ENCODE peak calls at places on chromosomes 7 and 10, in ten cellular contexts. One of them, this sample, is unnamed.

GRCh38 chr7:139994356-139994755 is 68.4 kb downstream of the PARP12 start:
- DNase-seq in K562: no peak
- DNase-seq in stomach: no peak
- DNase-seq in SK-N-SH: no peak
- DNase-seq in prostate gland: no peak
- DNase-seq in Peyer's patch: no peak
- DNase-seq in hepatocyte: no peak
- DNase-seq in thoracic aorta: no peak
- DNase-seq in mammary epithelial cell: no peak
- DNase-seq in endodermal cell: no peak
- DNase-seq in this sample: no peak

GRCh38 chr7:92634125-92634710 is 44.0 kb upstream of the FAM133B start:
- DNase-seq in K562: no peak
- DNase-seq in stomach: no peak
- DNase-seq in SK-N-SH: no peak
- DNase-seq in prostate gland: no peak
- DNase-seq in Peyer's patch: no peak
- DNase-seq in hepatocyte: no peak
- DNase-seq in thoracic aorta: no peak
- DNase-seq in mammary epithelial cell: no peak
- DNase-seq in endodermal cell: no peak
- DNase-seq in this sample: no peak

GRCh38 chr7:31134246-31135188 is 82.4 kb downstream of the ADCYAP1R1 start:
- DNase-seq in K562: peak; percentile 74
- DNase-seq in stomach: peak; percentile 74
- DNase-seq in SK-N-SH: peak; percentile 86
- DNase-seq in prostate gland: peak; percentile 64
- DNase-seq in Peyer's patch: peak; percentile 78
- DNase-seq in hepatocyte: peak; percentile 91
- DNase-seq in thoracic aorta: peak; percentile 20
- DNase-seq in mammary epithelial cell: peak; percentile 52
- DNase-seq in endodermal cell: peak; percentile 95
- DNase-seq in this sample: peak; percentile 61

GRCh38 chr10:58919927-58920654 is 256.4 kb upstream of the PHYHIPL start:
- DNase-seq in K562: no peak
- DNase-seq in stomach: no peak
- DNase-seq in SK-N-SH: no peak
- DNase-seq in prostate gland: no peak
- DNase-seq in Peyer's patch: no peak
- DNase-seq in hepatocyte: no peak
- DNase-seq in thoracic aorta: no peak
- DNase-seq in mammary epithelial cell: peak; percentile 91
- DNase-seq in endodermal cell: no peak
- DNase-seq in this sample: no peak

GRCh38 chr10:129939416-129940275 is 24.4 kb downstream of the EBF3 start:
- DNase-seq in K562: no peak
- DNase-seq in stomach: peak; percentile 15
- DNase-seq in SK-N-SH: no peak
- DNase-seq in prostate gland: no peak
- DNase-seq in Peyer's patch: peak; percentile 34
- DNase-seq in hepatocyte: no peak
- DNase-seq in thoracic aorta: no peak
- DNase-seq in mammary epithelial cell: no peak
- DNase-seq in endodermal cell: no peak
- DNase-seq in this sample: no peak

GRCh38 chr7:135859548-135859947 is 110.9 kb upstream of the FAM180A start:
- DNase-seq in K562: no peak
- DNase-seq in stomach: no peak
- DNase-seq in SK-N-SH: no peak
- DNase-seq in prostate gland: no peak
- DNase-seq in Peyer's patch: no peak
- DNase-seq in hepatocyte: no peak
- DNase-seq in thoracic aorta: no peak
- DNase-seq in mammary epithelial cell: no peak
- DNase-seq in endodermal cell: no peak
- DNase-seq in this sample: no peak

GRCh38 chr7:111985802-111986201 is 220.4 kb downstream of the DOCK4 start:
- DNase-seq in K562: no peak
- DNase-seq in stomach: no peak
- DNase-seq in SK-N-SH: no peak
- DNase-seq in prostate gland: no peak
- DNase-seq in Peyer's patch: no peak
- DNase-seq in hepatocyte: no peak
- DNase-seq in thoracic aorta: no peak
- DNase-seq in mammary epithelial cell: peak; percentile 62
- DNase-seq in endodermal cell: no peak
- DNase-seq in this sample: no peak

GRCh38 chr7:41763626-41764025 is 60.7 kb upstream of the INHBA start:
- DNase-seq in K562: no peak
- DNase-seq in stomach: no peak
- DNase-seq in SK-N-SH: no peak
- DNase-seq in prostate gland: no peak
- DNase-seq in Peyer's patch: no peak
- DNase-seq in hepatocyte: no peak
- DNase-seq in thoracic aorta: no peak
- DNase-seq in mammary epithelial cell: no peak
- DNase-seq in endodermal cell: no peak
- DNase-seq in this sample: no peak

GRCh38 chr10:86747796-86748581 is 8.4 kb upstream of the BMPR1A start:
- DNase-seq in K562: no peak
- DNase-seq in stomach: no peak
- DNase-seq in SK-N-SH: no peak
- DNase-seq in prostate gland: no peak
- DNase-seq in Peyer's patch: no peak
- DNase-seq in hepatocyte: no peak
- DNase-seq in thoracic aorta: no peak
- DNase-seq in mammary epithelial cell: no peak
- DNase-seq in endodermal cell: no peak
- DNase-seq in this sample: no peak

GRCh38 chr7:27211084-27211446 is 11.2 kb upstream of the HOXA13 start:
- DNase-seq in K562: no peak
- DNase-seq in stomach: no peak
- DNase-seq in SK-N-SH: no peak
- DNase-seq in prostate gland: no peak
- DNase-seq in Peyer's patch: no peak
- DNase-seq in hepatocyte: no peak
- DNase-seq in thoracic aorta: no peak
- DNase-seq in mammary epithelial cell: no peak
- DNase-seq in endodermal cell: no peak
- DNase-seq in this sample: no peak
- H3K27me3 ChIP-seq in K562: peaks cover 39% of the 10 kb centered on the region
- H3K27me3 ChIP-seq in stomach: peaks cover 82% of the 10 kb centered on the region
- H3K27me3 ChIP-seq in SK-N-SH: peaks cover 97% of the 10 kb centered on the region
- H3K27me3 ChIP-seq in prostate gland: no peaks in the 10 kb centered on the region
- H3K27me3 ChIP-seq in Peyer's patch: no peaks in the 10 kb centered on the region
- H3K27me3 ChIP-seq in hepatocyte: peaks cover 80% of the 10 kb centered on the region
- H3K27me3 ChIP-seq in thoracic aorta: peaks cover 8% of the 10 kb centered on the region
- H3K27me3 ChIP-seq in mammary epithelial cell: peaks cover 15% of the 10 kb centered on the region
- H3K27me3 ChIP-seq in endodermal cell: peaks cover 100% of the 10 kb centered on the region
- H3K27me3 ChIP-seq in this sample: peaks cover 89% of the 10 kb centered on the region

GRCh38 chr7:27191081-27191715 is 6.2 kb upstream of the HOXA11 start:
- DNase-seq in K562: no peak
- DNase-seq in stomach: peak; percentile 10
- DNase-seq in SK-N-SH: no peak
- DNase-seq in prostate gland: peak; percentile 33
- DNase-seq in Peyer's patch: no peak
- DNase-seq in hepatocyte: no peak
- DNase-seq in thoracic aorta: no peak
- DNase-seq in mammary epithelial cell: no peak
- DNase-seq in endodermal cell: peak; percentile 60
- DNase-seq in this sample: peak; percentile 19
- H3K27ac ChIP-seq in K562: no peak overlapping the region
- H3K27ac ChIP-seq in stomach: no peak overlapping the region
- H3K27ac ChIP-seq in SK-N-SH: no peak overlapping the region
- H3K27ac ChIP-seq in prostate gland: peak overlapping the region; percentile 97
- H3K27ac ChIP-seq in Peyer's patch: no peak overlapping the region
- H3K27ac ChIP-seq in hepatocyte: peak overlapping the region; percentile 97
- H3K27ac ChIP-seq in thoracic aorta: no peak overlapping the region
- H3K27ac ChIP-seq in mammary epithelial cell: no peak overlapping the region
- H3K27ac ChIP-seq in endodermal cell: no peak overlapping the region
- H3K27ac ChIP-seq in this sample: peak overlapping the region; percentile 95

GRCh38 chr10:869171-869570 is 62.3 kb downstream of the LARP4B start:
- DNase-seq in K562: no peak
- DNase-seq in stomach: no peak
- DNase-seq in SK-N-SH: no peak
- DNase-seq in prostate gland: no peak
- DNase-seq in Peyer's patch: no peak
- DNase-seq in hepatocyte: no peak
- DNase-seq in thoracic aorta: no peak
- DNase-seq in mammary epithelial cell: no peak
- DNase-seq in endodermal cell: no peak
- DNase-seq in this sample: no peak
- H3K4me3 ChIP-seq in K562: no peak overlapping the region
- H3K4me3 ChIP-seq in stomach: no peak overlapping the region
- H3K4me3 ChIP-seq in SK-N-SH: no peak overlapping the region
- H3K4me3 ChIP-seq in prostate gland: no peak overlapping the region
- H3K4me3 ChIP-seq in Peyer's patch: no peak overlapping the region
- H3K4me3 ChIP-seq in hepatocyte: no peak overlapping the region
- H3K4me3 ChIP-seq in thoracic aorta: no peak overlapping the region
- H3K4me3 ChIP-seq in mammary epithelial cell: no peak overlapping the region
- H3K4me3 ChIP-seq in endodermal cell: no peak overlapping the region
- H3K4me3 ChIP-seq in this sample: no peak overlapping the region

DNA sequence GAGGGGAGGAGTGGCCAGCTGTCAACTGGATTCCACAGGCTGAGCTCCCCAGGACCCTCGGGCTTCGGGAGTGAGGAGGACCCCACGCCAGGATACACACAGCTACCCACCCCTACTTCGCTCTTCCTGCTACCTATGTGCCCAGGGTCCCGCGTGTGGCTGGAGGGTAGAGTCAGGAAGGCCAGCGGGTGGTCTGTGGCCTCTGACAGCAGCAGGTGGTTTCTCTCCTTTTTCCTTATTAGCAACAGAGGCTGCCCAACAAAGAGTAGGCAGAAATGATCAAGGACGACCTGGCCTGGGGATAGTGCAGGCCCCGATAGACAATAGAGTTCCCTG is 1.1 kb upstream of the KCNMA1 start:
- DNase-seq in K562: no peak
- DNase-seq in stomach: no peak
- DNase-seq in SK-N-SH: no peak
- DNase-seq in prostate gland: no peak
- DNase-seq in Peyer's patch: no peak
- DNase-seq in hepatocyte: no peak
- DNase-seq in thoracic aorta: no peak
- DNase-seq in mammary epithelial cell: no peak
- DNase-seq in endodermal cell: no peak
- DNase-seq in this sample: no peak
- H3K27me3 ChIP-seq in K562: peaks cover 21% of the 10 kb centered on the region
- H3K27me3 ChIP-seq in stomach: peaks cover 34% of the 10 kb centered on the region
- H3K27me3 ChIP-seq in SK-N-SH: no peaks in the 10 kb centered on the region
- H3K27me3 ChIP-seq in prostate gland: peaks cover 18% of the 10 kb centered on the region
- H3K27me3 ChIP-seq in Peyer's patch: no peaks in the 10 kb centered on the region
- H3K27me3 ChIP-seq in hepatocyte: peaks cover 57% of the 10 kb centered on the region
- H3K27me3 ChIP-seq in thoracic aorta: no peaks in the 10 kb centered on the region
- H3K27me3 ChIP-seq in mammary epithelial cell: no peaks in the 10 kb centered on the region
- H3K27me3 ChIP-seq in endodermal cell: peaks cover 75% of the 10 kb centered on the region
- H3K27me3 ChIP-seq in this sample: peaks cover 61% of the 10 kb centered on the region

DNA sequence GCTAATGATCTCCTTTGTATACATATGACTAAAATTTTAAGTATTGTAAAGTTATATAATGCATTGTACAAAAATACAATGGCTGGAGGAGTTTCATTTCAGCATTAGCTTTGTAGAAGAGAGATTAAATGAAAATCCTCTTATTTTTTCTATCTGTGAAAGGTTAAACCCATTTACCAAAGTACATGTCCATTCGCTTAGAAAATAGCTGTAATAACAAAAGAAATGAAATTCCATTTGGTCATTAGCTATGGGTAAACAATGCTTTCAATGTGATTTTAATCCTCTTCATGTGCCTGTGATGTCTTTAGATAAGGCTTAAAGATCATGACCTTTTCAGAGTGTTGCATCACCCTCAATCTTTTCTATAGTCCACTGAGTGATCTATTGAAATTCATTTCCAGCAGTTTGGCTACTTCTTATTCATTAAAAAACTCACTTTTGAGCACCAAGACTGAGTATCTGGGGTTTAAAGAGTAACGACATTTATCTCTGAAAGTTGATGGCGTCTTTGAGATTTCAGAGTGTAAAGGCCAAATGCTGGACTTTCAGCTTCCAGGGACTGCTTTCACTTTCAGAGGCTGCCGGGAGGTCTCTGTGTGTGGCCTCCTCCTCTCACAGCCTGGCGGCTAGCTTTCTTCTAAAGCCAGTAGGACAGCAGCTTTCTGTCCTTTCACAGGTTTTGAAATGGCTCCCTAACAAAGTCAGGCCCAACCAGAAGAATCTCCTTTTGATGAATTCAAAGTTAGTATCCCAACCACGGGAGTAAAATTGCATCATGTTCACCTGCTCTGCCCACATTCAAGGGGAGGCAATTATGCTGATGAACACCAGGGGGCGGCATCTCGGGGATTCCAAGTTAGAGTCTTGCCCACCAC is 701.4 kb upstream of the COBL start:
- DNase-seq in K562: peak; percentile 19
- DNase-seq in stomach: peak; percentile 62
- DNase-seq in SK-N-SH: peak; percentile 13
- DNase-seq in prostate gland: no peak
- DNase-seq in Peyer's patch: peak; percentile 51
- DNase-seq in hepatocyte: peak; percentile 50
- DNase-seq in thoracic aorta: no peak
- DNase-seq in mammary epithelial cell: no peak
- DNase-seq in endodermal cell: peak; percentile 91
- DNase-seq in this sample: peak; percentile 20
- H3K27ac ChIP-seq in K562: no peak overlapping the region
- H3K27ac ChIP-seq in stomach: no peak overlapping the region
- H3K27ac ChIP-seq in SK-N-SH: no peak overlapping the region
- H3K27ac ChIP-seq in prostate gland: no peak overlapping the region
- H3K27ac ChIP-seq in Peyer's patch: no peak overlapping the region
- H3K27ac ChIP-seq in hepatocyte: peak overlapping the region; percentile 18
- H3K27ac ChIP-seq in thoracic aorta: no peak overlapping the region
- H3K27ac ChIP-seq in mammary epithelial cell: no peak overlapping the region
- H3K27ac ChIP-seq in endodermal cell: peak overlapping the region; percentile 76
- H3K27ac ChIP-seq in this sample: no peak overlapping the region

GRCh38 chr7:16951483-16952080 is 69.8 kb upstream of the AGR3 start:
- DNase-seq in K562: no peak
- DNase-seq in stomach: no peak
- DNase-seq in SK-N-SH: no peak
- DNase-seq in prostate gland: no peak
- DNase-seq in Peyer's patch: no peak
- DNase-seq in hepatocyte: no peak
- DNase-seq in thoracic aorta: no peak
- DNase-seq in mammary epithelial cell: peak; percentile 44
- DNase-seq in endodermal cell: no peak
- DNase-seq in this sample: no peak
- H3K4me3 ChIP-seq in K562: no peak overlapping the region
- H3K4me3 ChIP-seq in stomach: no peak overlapping the region
- H3K4me3 ChIP-seq in SK-N-SH: no peak overlapping the region
- H3K4me3 ChIP-seq in prostate gland: no peak overlapping the region
- H3K4me3 ChIP-seq in Peyer's patch: no peak overlapping the region
- H3K4me3 ChIP-seq in hepatocyte: no peak overlapping the region
- H3K4me3 ChIP-seq in thoracic aorta: no peak overlapping the region
- H3K4me3 ChIP-seq in mammary epithelial cell: peak overlapping the region; percentile 6
- H3K4me3 ChIP-seq in endodermal cell: no peak overlapping the region
- H3K4me3 ChIP-seq in this sample: no peak overlapping the region